ENCODE peak calls at places on chromosomes 13 and 19, in four cellular contexts. One of them, this sample, is unnamed.

GRCh38 chr13:98909016-98909415 is 68.8 kb downstream of the DOCK9 start:
- DNase-seq in T-helper 17 cell: no peak
- DNase-seq in activated naive CD8-positive, alpha-beta T cell treated with anti-CD3 and anti-CD28 coated beads, Interleukin-2, amount 50 U/mL, for 24 hours: peak
- DNase-seq in left cardiac atrium: no peak
- DNase-seq in this sample: no peak

GRCh38 chr19:3482507-3483225 is 575 bp downstream of the SMIM44 start:
- DNase-seq in left cardiac atrium: no peak
- DNase-seq in T-helper 17 cell: no peak
- DNase-seq in activated naive CD8-positive, alpha-beta T cell treated with anti-CD3 and anti-CD28 coated beads, Interleukin-2, amount 50 U/mL, for 24 hours: no peak
- DNase-seq in this sample: no peak

GRCh38 chr13:52001120-52001731 is 10.0 kb downstream of the ATP7B start:
- DNase-seq in left cardiac atrium: no peak
- DNase-seq in T-helper 17 cell: no peak
- DNase-seq in activated naive CD8-positive, alpha-beta T cell treated with anti-CD3 and anti-CD28 coated beads, Interleukin-2, amount 50 U/mL, for 24 hours: no peak
- DNase-seq in this sample: no peak

GRCh38 chr19:35144600-35145436 is 1.8 kb downstream of the FXYD7 start:
- DNase-seq in activated naive CD8-positive, alpha-beta T cell treated with anti-CD3 and anti-CD28 coated beads, Interleukin-2, amount 50 U/mL, for 24 hours: no peak
- DNase-seq in left cardiac atrium: peak
- DNase-seq in T-helper 17 cell: no peak
- DNase-seq in this sample: no peak

GRCh38 chr13:78197231-78197630 is 278.6 kb upstream of the EDNRB start:
- DNase-seq in left cardiac atrium: no peak
- DNase-seq in T-helper 17 cell: no peak
- DNase-seq in activated naive CD8-positive, alpha-beta T cell treated with anti-CD3 and anti-CD28 coated beads, Interleukin-2, amount 50 U/mL, for 24 hours: no peak
- DNase-seq in this sample: no peak

GRCh38 chr19:10617409-10618121 is 7.8 kb upstream of the SLC44A2 start:
- DNase-seq in left cardiac atrium: no peak
- DNase-seq in T-helper 17 cell: no peak
- DNase-seq in activated naive CD8-positive, alpha-beta T cell treated with anti-CD3 and anti-CD28 coated beads, Interleukin-2, amount 50 U/mL, for 24 hours: no peak
- DNase-seq in this sample: no peak

GRCh38 chr13:78762825-78763224 is 103.9 kb upstream of the OBI1 start:
- DNase-seq in left cardiac atrium: no peak
- DNase-seq in activated naive CD8-positive, alpha-beta T cell treated with anti-CD3 and anti-CD28 coated beads, Interleukin-2, amount 50 U/mL, for 24 hours: no peak
- DNase-seq in T-helper 17 cell: no peak
- DNase-seq in this sample: no peak

GRCh38 chr13:113109151-113110047 is 3.8 kb downstream of the F7 start:
- DNase-seq in activated naive CD8-positive, alpha-beta T cell treated with anti-CD3 and anti-CD28 coated beads, Interleukin-2, amount 50 U/mL, for 24 hours: no peak
- DNase-seq in T-helper 17 cell: no peak
- DNase-seq in left cardiac atrium: peak
- DNase-seq in this sample: no peak

GRCh38 chr13:113919761-113920160 is 54.1 kb downstream of the C13orf46 start:
- DNase-seq in T-helper 17 cell: no peak
- DNase-seq in activated naive CD8-positive, alpha-beta T cell treated with anti-CD3 and anti-CD28 coated beads, Interleukin-2, amount 50 U/mL, for 24 hours: no peak
- DNase-seq in left cardiac atrium: no peak
- DNase-seq in this sample: no peak